ENCODE peak calls at places on chromosomes 11 and 22, in ten cellular contexts. O is PC-3; J is heart left ventricle; S is right lobe of liver; K is tibial nerve; Y is upper lobe of left lung; L is neural progenitor cell; C is vagina; R is thoracic aorta; N is CD8-positive, alpha-beta T cell. A is an unnamed sample.

GRCh38 chr22:50606561-50607365 is 6.2 kb downstream of the MAPK8IP2 start:
- DNase-seq in O (no peak), J (no peak), S (no peak), K (no peak), Y (no peak), L (no peak), C (no peak), R (no peak), N (no peak), A (no peak)

GRCh38 chr22:38107692-38108515 is 2.6 kb downstream of the BAIAP2L2 start:
- DNase-seq in O (no peak), J (no peak), S (peak; percentile 87), K (no peak), Y (no peak), L (no peak), C (no peak), R (no peak), N (no peak), A (no peak)

GRCh38 chr11:69744435-69744834 is 30.7 kb downstream of the FGF4 start:
- DNase-seq in O (peak; percentile 86), J (no peak), S (no peak), K (no peak), Y (peak; percentile 31), L (no peak), C (no peak), R (no peak), N (no peak), A (no peak)

GRCh38 chr11:74650498-74650897 is 58.1 kb downstream of the POLD3 start:
- DNase-seq in O (no peak), J (peak; percentile 54), S (no peak), K (no peak), Y (no peak), L (no peak), C (no peak), R (no peak), N (no peak), A (no peak)

GRCh38 chr11:75338516-75339218 is 12.8 kb downstream of the ARRB1 start:
- DNase-seq in O (no peak), J (peak; percentile 57), S (no peak), K (no peak), Y (no peak), L (no peak), C (no peak), R (no peak), N (no peak), A (no peak)

GRCh38 chr22:29765905-29766631 is 739 bp downstream of the ZMAT5 start:
- DNase-seq in O (no peak), J (no peak), S (no peak), K (no peak), Y (no peak), L (no peak), C (no peak), R (no peak), N (no peak), A (no peak)

GRCh38 chr11:82701847-82702520 is 31.7 kb downstream of the FAM181B start:
- DNase-seq in O (peak; percentile 81), J (no peak), S (no peak), K (no peak), Y (no peak), L (peak; percentile 74), C (no peak), R (no peak), N (no peak), A (peak; percentile 45)

GRCh38 chr11:88183233-88183632 is 8.0 kb upstream of the RAB38 start:
- DNase-seq in O (no peak), J (no peak), S (no peak), K (no peak), Y (peak; percentile 64), L (no peak), C (no peak), R (no peak), N (no peak), A (no peak)

GRCh38 chr22:45626198-45626651 is 45.4 kb upstream of the ATXN10 start:
- DNase-seq in O (peak; percentile 94), J (no peak), S (no peak), K (no peak), Y (peak; percentile 71), L (no peak), C (no peak), R (no peak), N (no peak), A (no peak)

GRCh38 chr11:86608251-86608799 is 64.1 kb downstream of the ME3 start:
- DNase-seq in O (peak; percentile 82), J (peak; percentile 70), S (peak; percentile 76), K (peak; percentile 53), Y (peak; percentile 47), L (peak; percentile 66), C (no peak), R (no peak), N (no peak), A (peak; percentile 68)

GRCh38 chr11:38491986-38492385 is 1894.0 kb upstream of the RAG2 start:
- DNase-seq in O (peak; percentile 68), J (no peak), S (no peak), K (no peak), Y (no peak), L (no peak), C (no peak), R (no peak), N (no peak), A (no peak)

GRCh38 chr11:12439615-12440014 is 62.2 kb downstream of the PARVA start:
- DNase-seq in O (no peak), J (no peak), S (no peak), K (no peak), Y (no peak), L (no peak), C (no peak), R (no peak), N (no peak), A (no peak)

DNA sequence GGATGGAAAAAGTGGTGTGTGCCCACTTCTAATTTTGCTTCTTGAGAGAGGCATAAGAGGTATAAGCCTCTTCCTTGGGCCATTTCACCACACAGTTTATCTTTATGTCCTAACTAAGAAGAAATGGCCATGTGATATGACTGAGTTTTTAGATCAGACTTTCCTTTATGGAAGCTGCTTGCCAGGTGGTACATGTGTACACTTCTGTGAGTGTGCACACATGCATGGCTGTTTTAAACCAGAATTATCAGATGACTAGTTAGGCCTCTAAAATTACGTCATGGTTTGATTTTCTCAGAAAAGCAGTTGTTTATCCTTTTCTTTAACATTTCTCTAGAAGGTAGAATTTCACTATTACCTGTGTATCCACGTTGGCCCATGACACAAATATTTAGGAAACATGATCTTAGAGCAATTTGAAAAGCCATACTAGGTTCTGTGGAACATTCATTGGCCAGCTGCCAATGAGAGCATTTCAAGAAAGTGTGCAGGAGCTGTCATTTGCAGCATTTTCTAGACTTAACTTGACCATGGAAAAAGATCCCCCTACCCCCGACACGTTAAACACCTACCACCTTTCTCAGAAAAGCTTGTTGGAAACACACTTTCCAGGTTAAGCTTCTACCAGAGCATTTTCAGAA is 109.2 kb upstream of the GAL start:
- DNase-seq in O (no peak), J (no peak), S (no peak), K (no peak), Y (no peak), L (no peak), C (no peak), R (no peak), N (no peak), A (no peak)
- H3K36me3 ChIP-seq in O (peaks cover 68% of the 10 kb centered on the region), J (peaks cover 20% of the 10 kb centered on the region), S (peaks cover 54% of the 10 kb centered on the region), K (peaks cover 28% of the 10 kb centered on the region), Y (peaks cover 70% of the 10 kb centered on the region), L (peaks cover 19% of the 10 kb centered on the region), C (peaks cover 80% of the 10 kb centered on the region), R (peaks cover 25% of the 10 kb centered on the region), N (peaks cover 78% of the 10 kb centered on the region), A (peaks cover 80% of the 10 kb centered on the region)

DNA sequence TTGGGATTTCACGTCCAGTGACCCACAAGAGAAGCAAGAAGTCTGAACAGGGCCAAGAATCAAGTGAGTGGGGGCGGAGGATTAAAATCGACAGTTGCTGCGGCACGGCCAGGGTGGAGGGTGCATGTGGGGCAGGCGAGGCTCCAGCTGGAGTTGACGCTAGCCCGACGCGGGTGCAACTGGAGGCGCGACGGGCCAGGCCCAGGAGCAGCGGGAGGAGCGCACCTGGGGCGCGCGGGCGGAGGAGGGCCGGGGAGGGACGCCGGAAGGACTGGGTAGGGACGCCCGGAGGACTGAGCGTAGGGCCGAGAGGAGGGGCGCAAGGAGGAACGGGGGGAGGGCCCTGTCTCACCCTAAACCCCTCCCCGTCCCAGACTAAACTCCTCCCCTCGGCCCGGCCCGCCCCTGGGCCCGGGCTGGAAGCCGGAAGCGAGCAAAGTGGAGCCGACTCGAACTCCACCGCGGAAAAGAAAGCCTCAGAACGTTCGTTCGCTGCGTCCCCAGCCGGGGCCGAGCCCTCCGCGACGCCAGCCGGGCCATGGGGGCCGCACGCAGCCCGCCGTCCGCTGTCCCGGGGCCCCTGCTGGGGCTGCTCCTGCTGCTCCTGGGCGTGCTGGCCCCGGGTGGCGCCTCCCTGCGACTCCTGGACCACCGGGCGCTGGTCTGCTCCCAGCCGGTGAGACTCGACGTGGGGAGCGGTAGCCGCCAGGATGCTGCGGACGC is at the start of gene IL17RA:
- DNase-seq in O (peak; percentile 83), J (peak; percentile 92), S (peak; percentile 96), K (peak; percentile 78), Y (peak; percentile 95), L (peak; percentile 92), C (no peak), R (peak; percentile 51), N (peak; percentile 90), A (peak; percentile 91)
- H3K4me1 ChIP-seq in O (peaks cover 11% of the 10 kb centered on the region), J (peaks cover 23% of the 10 kb centered on the region), S (no peaks in the 10 kb centered on the region), K (no peaks in the 10 kb centered on the region), Y (peaks cover 30% of the 10 kb centered on the region), L (peaks cover 6% of the 10 kb centered on the region), C (peaks cover 27% of the 10 kb centered on the region), R (peaks cover 24% of the 10 kb centered on the region), N (peaks cover 34% of the 10 kb centered on the region), A (peaks cover 12% of the 10 kb centered on the region)

DNA sequence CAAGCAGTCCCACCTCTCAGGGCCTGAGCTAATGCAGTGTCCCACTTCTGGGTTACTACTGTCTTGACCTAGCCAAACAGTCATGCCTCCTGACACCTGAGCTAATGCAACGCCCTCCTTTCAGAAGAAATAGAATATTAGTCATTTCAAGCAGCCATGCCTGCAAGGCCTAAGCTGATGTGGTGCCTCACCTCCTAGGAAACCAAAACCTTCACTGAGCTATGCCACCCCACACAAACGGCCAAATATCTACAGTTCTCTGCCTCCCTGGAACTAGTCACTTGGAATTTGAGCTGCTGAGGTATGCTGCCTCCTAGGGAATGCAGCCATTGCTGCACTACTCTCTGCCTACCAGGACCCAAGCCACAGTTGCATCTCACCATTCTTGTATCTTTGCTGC is 8.3 kb upstream of the MS4A6E start:
- DNase-seq in O (no peak), J (no peak), S (no peak), K (no peak), Y (no peak), L (no peak), C (no peak), R (no peak), N (no peak), A (no peak)
- H3K9me3 ChIP-seq in O (no peaks in the 10 kb centered on the region), J (peaks cover 12% of the 10 kb centered on the region), S (no peaks in the 10 kb centered on the region), K (peaks cover 9% of the 10 kb centered on the region), Y (peaks cover 6% of the 10 kb centered on the region), L (peaks cover 7% of the 10 kb centered on the region), C (no peaks in the 10 kb centered on the region), R (no peaks in the 10 kb centered on the region), N (no peaks in the 10 kb centered on the region), A (peaks cover 16% of the 10 kb centered on the region)

GRCh38 chr11:99066609-99067008 is 45.9 kb downstream of the CNTN5 start:
- DNase-seq in O (no peak), J (no peak), S (no peak), K (no peak), Y (no peak), L (peak; percentile 70), C (no peak), R (no peak), N (no peak), A (no peak)

GRCh38 chr11:99068832-99069231 is 48.1 kb downstream of the CNTN5 start:
- DNase-seq in O (peak; percentile 37), J (no peak), S (no peak), K (no peak), Y (no peak), L (no peak), C (no peak), R (no peak), N (no peak), A (no peak)

GRCh38 chr11:99069831-99070444 is 49.2 kb downstream of the CNTN5 start:
- DNase-seq in O (peak; percentile 39), J (no peak), S (no peak), K (no peak), Y (no peak), L (peak; percentile 78), C (no peak), R (no peak), N (no peak), A (no peak)
- H3K36me3 ChIP-seq in O (no peaks in the 10 kb centered on the region), J (no peaks in the 10 kb centered on the region), S (no peaks in the 10 kb centered on the region), K (no peaks in the 10 kb centered on the region), Y (no peaks in the 10 kb centered on the region), L (no peaks in the 10 kb centered on the region), C (no peaks in the 10 kb centered on the region), R (no peaks in the 10 kb centered on the region), N (no peaks in the 10 kb centered on the region), A (no peaks in the 10 kb centered on the region)

A was measured in HAP-1.